ENCODE peak calls at places on chromosomes 6 and 20, in ten cellular contexts. E is coronary artery; T is bronchial epithelial cell; U is GM12865; W is NT2/D1; R is uterus; N is CD8-positive, alpha-beta T cell; K is tibial nerve; F is heart right ventricle; G is cardiac muscle cell. Q is an unnamed sample.

GRCh38 chr6:13848553-13849150 is 34.3 kb upstream of the MCUR1 start:
- DNase-seq in E (no peak), W (no peak), U (no peak), N (no peak), R (no peak), F (no peak), T (no peak), G (peak; percentile 26), K (no peak), Q (peak; percentile 7)

GRCh38 chr20:62155428-62156253 is 12.1 kb downstream of the SS18L1 start:
- DNase-seq in T (peak; percentile 84), G (no peak), F (no peak), R (no peak), U (no peak), W (peak; percentile 39), N (no peak), K (no peak), E (no peak), Q (no peak)

GRCh38 chr20:47747663-47748031 is 37.6 kb downstream of the SULF2 start:
- DNase-seq in R (no peak), W (no peak), E (no peak), G (no peak), U (no peak), F (no peak), T (no peak), N (no peak), K (no peak), Q (no peak)

GRCh38 chr6:158639056-158639455 is 5.5 kb downstream of the DYNLT1 start:
- DNase-seq in F (no peak), U (no peak), W (no peak), E (no peak), G (no peak), N (no peak), T (no peak), R (no peak), K (no peak), Q (no peak)

GRCh38 chr6:165987483-165988305 is 180.0 kb downstream of the TBXT start:
- DNase-seq in T (no peak), U (no peak), F (peak; percentile 84), E (peak; percentile 89), N (no peak), R (peak; percentile 90), K (peak; percentile 27), G (peak; percentile 96), W (peak; percentile 42), Q (peak; percentile 42)

GRCh38 chr6:156816505-156816904 is 39.3 kb downstream of the ARID1B start:
- DNase-seq in N (no peak), E (no peak), F (no peak), G (peak; percentile 32), K (peak; percentile 24), W (no peak), U (no peak), T (no peak), R (no peak), Q (no peak)

GRCh38 chr6:139373154-139373927 is 1.1 kb downstream of the CITED2 start:
- DNase-seq in R (peak; percentile 45), U (peak; percentile 89), K (peak; percentile 32), N (peak; percentile 86), F (peak; percentile 71), G (peak; percentile 73), W (no peak), E (peak; percentile 78), T (peak; percentile 35), Q (peak; percentile 56)

GRCh38 chr6:134077301-134077700 is 24.9 kb upstream of the SLC2A12 start:
- DNase-seq in T (peak; percentile 54), R (no peak), G (peak; percentile 66), K (no peak), N (no peak), W (no peak), E (no peak), F (no peak), U (no peak), Q (no peak)

GRCh38 chr6:110357298-110357695 is 852 bp downstream of the METTL24 start:
- DNase-seq in T (no peak), G (no peak), E (no peak), N (no peak), W (no peak), R (peak; percentile 45), F (no peak), K (no peak), U (no peak), Q (no peak)

GRCh38 chr6:105458061-105458460 is 55.2 kb upstream of the PREP start:
- DNase-seq in K (no peak), F (no peak), T (no peak), E (no peak), U (no peak), G (no peak), R (no peak), W (no peak), N (no peak), Q (no peak)

GRCh38 chr20:41364236-41364855 is 2.3 kb downstream of the EMILIN3 start:
- DNase-seq in R (no peak), K (no peak), N (no peak), U (no peak), F (no peak), W (no peak), E (no peak), G (no peak), T (no peak), Q (no peak)

GRCh38 chr20:41367393-41367695 is 726 bp upstream of the EMILIN3 start:
- DNase-seq in W (no peak), E (no peak), G (no peak), F (no peak), U (no peak), N (no peak), T (no peak), K (no peak), R (no peak), Q (no peak)

GRCh38 chr20:41366546-41367392 is at the start of gene EMILIN3:
- DNase-seq in U (no peak), F (no peak), K (no peak), N (no peak), T (no peak), R (no peak), G (no peak), W (peak; percentile 23), E (no peak), Q (no peak)

GRCh38 chr20:41364967-41365765 is 1.5 kb downstream of the EMILIN3 start:
- DNase-seq in W (no peak), K (no peak), E (no peak), R (no peak), F (no peak), N (no peak), U (no peak), T (no peak), G (no peak), Q (no peak)

DNA sequence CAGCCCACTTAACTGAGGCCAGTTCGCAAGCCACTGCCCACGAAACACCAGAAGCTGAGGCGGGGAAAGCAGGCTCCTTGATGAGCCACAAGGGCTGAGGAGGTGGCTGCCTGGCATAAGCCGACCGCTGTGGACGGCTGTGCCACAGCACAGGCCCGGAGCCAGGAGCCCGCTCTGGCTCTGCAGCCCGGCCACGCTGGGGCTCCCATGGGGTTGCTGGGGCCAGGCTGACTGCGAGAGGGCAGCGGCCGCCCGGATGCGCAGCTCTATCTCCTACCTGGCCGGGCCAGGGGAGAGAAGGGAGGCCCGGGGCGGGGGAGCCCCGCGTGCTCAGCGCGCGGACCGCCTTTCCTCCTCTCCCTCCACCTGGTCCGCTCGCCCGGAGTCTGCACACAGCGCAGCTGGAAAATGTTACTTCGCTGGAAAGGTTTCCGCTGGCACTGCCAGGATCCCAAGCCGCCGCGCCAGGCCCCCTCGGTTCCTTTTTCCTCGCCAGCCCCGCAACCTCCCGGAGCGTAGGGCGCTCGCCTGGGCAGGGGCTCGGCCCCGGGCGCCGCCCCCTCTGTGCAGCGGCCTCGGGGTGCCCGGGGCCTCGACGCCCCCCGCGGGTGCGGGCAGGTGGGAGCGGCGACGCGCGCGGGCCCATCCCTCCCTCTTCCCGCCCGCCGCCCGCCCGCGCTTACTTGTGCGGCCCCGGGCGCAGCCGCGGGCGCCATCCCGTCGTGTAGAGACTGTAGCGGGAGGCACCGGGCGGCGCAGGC is 653 bp downstream of the EMILIN3 start:
- DNase-seq in F (no peak), E (no peak), G (peak; percentile 9), K (no peak), W (no peak), R (no peak), N (no peak), U (no peak), T (no peak), Q (no peak)
- H3K4me3 ChIP-seq in F (peak overlapping the region; percentile 45), E (peak overlapping the region; percentile 66), G (peak overlapping the region; percentile 13), K (peak overlapping the region; percentile 55), W (peak overlapping the region; percentile 53), R (no peak overlapping the region), N (no peak overlapping the region), U (no peak overlapping the region), T (no peak overlapping the region), Q (no peak overlapping the region)

DNA sequence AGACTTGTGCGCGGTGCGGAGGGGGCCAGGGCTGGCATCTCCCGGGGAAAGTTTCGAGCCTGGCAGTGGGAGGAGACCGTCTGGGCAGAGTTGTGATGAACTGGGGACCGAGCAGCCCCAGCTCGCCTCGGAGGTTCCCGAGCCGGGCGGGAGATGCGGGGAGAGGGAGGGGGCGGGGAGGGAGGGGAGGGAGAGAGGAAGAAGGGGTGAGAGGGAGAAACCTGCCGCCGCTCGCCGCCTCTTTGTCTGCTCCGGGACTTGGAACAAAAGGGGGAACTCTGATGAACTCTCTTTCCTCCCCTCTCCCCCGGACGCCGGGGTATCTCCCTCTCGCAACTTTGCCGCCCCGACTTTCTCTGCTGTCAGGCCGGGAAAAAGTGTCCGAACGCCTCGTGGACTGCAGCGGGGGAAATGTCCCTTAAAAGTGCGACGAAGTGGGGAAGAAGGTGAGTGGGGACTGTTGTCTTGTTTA is 72.7 kb downstream of the SOX4 start:
- DNase-seq in U (peak; percentile 22), E (no peak), W (peak; percentile 48), G (peak; percentile 24), N (no peak), T (no peak), K (no peak), R (peak; percentile 59), F (peak; percentile 27), Q (no peak)
- H3K4me3 ChIP-seq in U (peak overlapping the region; percentile 70), E (peak overlapping the region; percentile 86), W (peak overlapping the region; percentile 63), G (peak overlapping the region; percentile 39), N (no peak overlapping the region), T (peak overlapping the region; percentile 35), K (peak overlapping the region; percentile 57), R (peak overlapping the region; percentile 80), F (peak overlapping the region; percentile 59), Q (peak overlapping the region; percentile 37)

DNA sequence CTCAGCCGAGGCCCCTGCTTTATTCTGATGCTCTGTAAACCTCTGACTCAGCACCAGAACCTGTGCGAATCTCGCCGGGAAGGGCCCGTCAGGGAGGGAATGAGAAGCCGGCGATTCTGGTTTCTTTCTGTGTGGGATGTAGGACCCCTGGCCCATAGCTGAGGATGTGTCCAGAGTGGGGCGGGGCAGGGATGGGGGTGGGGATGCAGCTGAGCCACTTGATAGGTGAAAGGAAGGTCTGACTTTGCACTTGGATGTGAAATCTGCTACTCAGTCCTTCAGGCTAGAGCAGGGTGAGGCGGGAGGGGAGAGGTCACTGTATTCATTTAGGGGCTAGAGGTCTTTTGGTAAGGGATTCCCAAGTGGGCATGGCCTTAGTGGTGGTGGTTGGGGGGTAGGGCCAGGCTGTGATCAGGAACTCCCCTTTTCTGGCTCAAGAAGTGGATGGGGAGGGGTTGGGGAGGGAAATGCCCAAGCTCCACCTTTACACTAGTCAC is 2.3 kb downstream of the TOX2 start:
- DNase-seq in E (no peak), N (no peak), F (no peak), R (no peak), T (no peak), G (no peak), K (no peak), W (no peak), U (peak; percentile 57), Q (no peak)
- H3K4me3 ChIP-seq in E (no peak overlapping the region), N (no peak overlapping the region), F (peak overlapping the region; percentile 49), R (no peak overlapping the region), T (no peak overlapping the region), G (no peak overlapping the region), K (no peak overlapping the region), W (no peak overlapping the region), U (peak overlapping the region; percentile 60), Q (peak overlapping the region; percentile 61)

GRCh38 chr6:56742122-56742791 is 99.6 kb upstream of the DST start:
- DNase-seq in N (no peak), W (no peak), F (no peak), T (peak; percentile 44), K (no peak), R (no peak), G (peak; percentile 24), E (no peak), U (peak; percentile 66), Q (no peak)
- H3K4me3 ChIP-seq in N (no peak overlapping the region), W (no peak overlapping the region), F (peak overlapping the region; percentile 37), T (no peak overlapping the region), K (peak overlapping the region; percentile 28), R (no peak overlapping the region), G (no peak overlapping the region), E (peak overlapping the region; percentile 55), U (peak overlapping the region; percentile 45), Q (peak overlapping the region; percentile 13)